ENCODE peak calls at places on chromosomes 3 and 15, in eight cellular contexts. One of them, this sample, is unnamed. For H3K4me1, the result is how much of the 10 kb centered on the place peaks cover.

GRCh38 chr3:10717756-10718155 is 98.3 kb upstream of the SLC6A11 start:
- DNase-seq in stomach: no peak
- DNase-seq in IMR-90: no peak
- DNase-seq in ovary: no peak
- DNase-seq in adrenal gland: no peak
- DNase-seq in body of pancreas: no peak
- DNase-seq in vagina: no peak
- DNase-seq in esophagus squamous epithelium: no peak
- DNase-seq in this sample: no peak

GRCh38 chr15:83283813-83284562 is 476 bp downstream of the BNC1 start:
- DNase-seq in IMR-90: no peak
- DNase-seq in stomach: no peak
- DNase-seq in vagina: no peak
- DNase-seq in esophagus squamous epithelium: no peak
- DNase-seq in body of pancreas: no peak
- DNase-seq in ovary: no peak
- DNase-seq in adrenal gland: no peak
- DNase-seq in this sample: no peak

GRCh38 chr15:72198410-72199270 is 1.1 kb upstream of the GRAMD2A start:
- DNase-seq in stomach: no peak
- DNase-seq in body of pancreas: no peak
- DNase-seq in vagina: no peak
- DNase-seq in ovary: no peak
- DNase-seq in esophagus squamous epithelium: no peak
- DNase-seq in adrenal gland: no peak
- DNase-seq in IMR-90: no peak
- DNase-seq in this sample: no peak

GRCh38 chr15:78895411-78895810 is 22.7 kb downstream of the MORF4L1 start:
- DNase-seq in adrenal gland: no peak
- DNase-seq in esophagus squamous epithelium: no peak
- DNase-seq in stomach: no peak
- DNase-seq in body of pancreas: no peak
- DNase-seq in vagina: no peak
- DNase-seq in ovary: no peak
- DNase-seq in IMR-90: peak
- DNase-seq in this sample: no peak

GRCh38 chr3:53311882-53312281 is 35.5 kb downstream of the DCP1A start:
- DNase-seq in stomach: no peak
- DNase-seq in body of pancreas: no peak
- DNase-seq in esophagus squamous epithelium: no peak
- DNase-seq in IMR-90: no peak
- DNase-seq in ovary: no peak
- DNase-seq in adrenal gland: no peak
- DNase-seq in vagina: no peak
- DNase-seq in this sample: no peak

GRCh38 chr3:54966979-54967378 is 39.1 kb upstream of the LRTM1 start:
- DNase-seq in IMR-90: no peak
- DNase-seq in esophagus squamous epithelium: no peak
- DNase-seq in adrenal gland: no peak
- DNase-seq in ovary: no peak
- DNase-seq in vagina: no peak
- DNase-seq in body of pancreas: no peak
- DNase-seq in stomach: no peak
- DNase-seq in this sample: no peak

GRCh38 chr3:188647237-188647636 is 493.3 kb downstream of the LPP start:
- DNase-seq in ovary: no peak
- DNase-seq in esophagus squamous epithelium: no peak
- DNase-seq in IMR-90: no peak
- DNase-seq in adrenal gland: no peak
- DNase-seq in body of pancreas: no peak
- DNase-seq in stomach: no peak
- DNase-seq in vagina: no peak
- DNase-seq in this sample: no peak

GRCh38 chr15:74994236-74994635 is 1.1 kb upstream of the SCAMP5 start:
- DNase-seq in IMR-90: no peak
- DNase-seq in ovary: no peak
- DNase-seq in stomach: no peak
- DNase-seq in adrenal gland: no peak
- DNase-seq in vagina: no peak
- DNase-seq in body of pancreas: no peak
- DNase-seq in esophagus squamous epithelium: no peak
- DNase-seq in this sample: no peak

GRCh38 chr3:126481808-126482502 is 6.3 kb upstream of the ZXDC start:
- DNase-seq in IMR-90: peak
- DNase-seq in esophagus squamous epithelium: no peak
- DNase-seq in stomach: no peak
- DNase-seq in adrenal gland: no peak
- DNase-seq in body of pancreas: no peak
- DNase-seq in vagina: no peak
- DNase-seq in ovary: no peak
- DNase-seq in this sample: peak

GRCh38 chr3:189577290-189577951 is 53.8 kb upstream of the TP63 start:
- DNase-seq in vagina: no peak
- DNase-seq in stomach: no peak
- DNase-seq in IMR-90: no peak
- DNase-seq in ovary: no peak
- DNase-seq in adrenal gland: no peak
- DNase-seq in esophagus squamous epithelium: no peak
- DNase-seq in body of pancreas: no peak
- DNase-seq in this sample: no peak

GRCh38 chr3:179015551-179016020 is 56.0 kb downstream of the ZMAT3 start:
- DNase-seq in esophagus squamous epithelium: no peak
- DNase-seq in vagina: no peak
- DNase-seq in adrenal gland: peak
- DNase-seq in stomach: peak
- DNase-seq in body of pancreas: peak
- DNase-seq in IMR-90: peak
- DNase-seq in ovary: no peak
- DNase-seq in this sample: no peak

GRCh38 chr3:120142236-120142635 is 48.0 kb upstream of the GSK3B start:
- DNase-seq in stomach: no peak
- DNase-seq in ovary: no peak
- DNase-seq in body of pancreas: no peak
- DNase-seq in IMR-90: no peak
- DNase-seq in vagina: no peak
- DNase-seq in adrenal gland: no peak
- DNase-seq in esophagus squamous epithelium: no peak
- DNase-seq in this sample: no peak

GRCh38 chr15:71237456-71238188 is 122.4 kb downstream of the THSD4 start:
- DNase-seq in adrenal gland: no peak
- DNase-seq in vagina: no peak
- DNase-seq in esophagus squamous epithelium: no peak
- DNase-seq in IMR-90: peak
- DNase-seq in ovary: peak
- DNase-seq in body of pancreas: no peak
- DNase-seq in stomach: peak
- DNase-seq in this sample: peak

GRCh38 chr15:95227235-95227634 is 995.9 kb downstream of the MCTP2 start:
- DNase-seq in IMR-90: no peak
- DNase-seq in body of pancreas: no peak
- DNase-seq in vagina: no peak
- DNase-seq in ovary: no peak
- DNase-seq in adrenal gland: no peak
- DNase-seq in esophagus squamous epithelium: no peak
- DNase-seq in stomach: no peak
- DNase-seq in this sample: no peak

GRCh38 chr3:27630892-27631291 is 91.2 kb downstream of the EOMES start:
- DNase-seq in adrenal gland: no peak
- DNase-seq in esophagus squamous epithelium: no peak
- DNase-seq in ovary: no peak
- DNase-seq in IMR-90: peak
- DNase-seq in stomach: no peak
- DNase-seq in vagina: no peak
- DNase-seq in body of pancreas: no peak
- DNase-seq in this sample: no peak

DNA sequence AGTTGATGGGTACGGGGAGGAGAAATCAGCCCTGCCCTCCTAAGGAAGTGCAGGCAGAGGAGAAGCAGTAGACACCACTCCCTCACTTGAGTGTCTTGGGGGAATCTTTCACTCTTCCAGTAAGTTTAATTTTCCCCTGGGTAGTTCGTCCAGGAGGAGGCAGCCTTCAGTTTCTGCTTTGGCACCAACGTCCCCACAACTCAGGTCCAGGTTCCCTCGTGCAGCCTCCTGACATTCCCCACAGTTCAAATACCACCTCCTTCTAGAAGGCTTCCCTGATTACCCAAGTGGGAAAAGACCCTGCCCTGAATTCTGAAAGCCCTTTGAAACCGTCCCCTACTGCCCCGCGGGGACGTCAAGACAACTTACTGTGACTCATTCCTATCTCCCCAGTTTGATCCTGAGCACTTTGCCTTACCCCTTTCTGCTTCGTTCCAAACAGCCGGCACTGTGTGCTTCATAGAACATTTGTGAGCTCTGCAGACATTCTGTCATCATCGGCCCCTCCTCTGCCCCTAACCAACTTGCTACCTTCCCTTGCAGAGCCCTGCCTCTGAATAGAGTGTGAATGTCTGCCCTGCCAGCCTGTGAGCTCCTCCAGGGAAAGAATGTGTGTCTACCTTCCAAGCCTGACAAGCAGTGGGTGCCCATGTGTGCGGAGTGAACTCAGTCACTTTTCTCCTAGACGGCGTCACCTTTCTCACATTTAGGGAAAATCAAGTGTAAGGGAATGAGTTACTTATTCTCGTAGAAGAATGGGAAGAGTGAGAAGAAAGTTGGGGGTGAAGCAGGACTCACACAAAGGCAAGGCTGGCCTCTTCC is 14.5 kb upstream of the SRP14 start:
- DNase-seq in esophagus squamous epithelium: no peak
- DNase-seq in ovary: no peak
- DNase-seq in adrenal gland: no peak
- DNase-seq in body of pancreas: no peak
- DNase-seq in IMR-90: no peak
- DNase-seq in vagina: peak
- DNase-seq in stomach: no peak
- DNase-seq in this sample: no peak
- TF ChIP-seq POLR2A in esophagus squamous epithelium: no peak
- TF ChIP-seq POLR2A in ovary: no peak
- TF ChIP-seq POLR2A in adrenal gland: no peak
- TF ChIP-seq POLR2A in body of pancreas: no peak
- TF ChIP-seq POLR2A in IMR-90: no peak
- TF ChIP-seq POLR2A in vagina: no peak
- TF ChIP-seq POLR2A in stomach: no peak
- TF ChIP-seq POLR2A in this sample: no peak

GRCh38 chr3:112647122-112647521 is 6.2 kb upstream of the CCDC80 start:
- DNase-seq in body of pancreas: no peak
- DNase-seq in esophagus squamous epithelium: no peak
- DNase-seq in vagina: no peak
- DNase-seq in IMR-90: peak
- DNase-seq in stomach: no peak
- DNase-seq in adrenal gland: no peak
- DNase-seq in ovary: no peak
- DNase-seq in this sample: no peak
- H3K4me1 ChIP-seq in body of pancreas: under half
- H3K4me1 ChIP-seq in esophagus squamous epithelium: under half
- H3K4me1 ChIP-seq in vagina: under half
- H3K4me1 ChIP-seq in IMR-90: under half
- H3K4me1 ChIP-seq in stomach: under half
- H3K4me1 ChIP-seq in adrenal gland: under half
- H3K4me1 ChIP-seq in ovary: under half
- H3K4me1 ChIP-seq in this sample: under half

GRCh38 chr3:169664034-169664820 is 715 bp upstream of the MECOM start:
- DNase-seq in stomach: peak
- DNase-seq in IMR-90: no peak
- DNase-seq in vagina: no peak
- DNase-seq in ovary: no peak
- DNase-seq in adrenal gland: no peak
- DNase-seq in esophagus squamous epithelium: no peak
- DNase-seq in body of pancreas: peak
- DNase-seq in this sample: no peak

GRCh38 chr3:169661567-169662214 is 1.8 kb downstream of the MECOM start:
- DNase-seq in esophagus squamous epithelium: no peak
- DNase-seq in adrenal gland: no peak
- DNase-seq in stomach: peak
- DNase-seq in IMR-90: peak
- DNase-seq in vagina: no peak
- DNase-seq in body of pancreas: peak
- DNase-seq in ovary: no peak
- DNase-seq in this sample: no peak

GRCh38 chr3:169659858-169660614 is 3.5 kb downstream of the MECOM start:
- DNase-seq in esophagus squamous epithelium: no peak
- DNase-seq in body of pancreas: peak
- DNase-seq in IMR-90: no peak
- DNase-seq in vagina: no peak
- DNase-seq in stomach: peak
- DNase-seq in adrenal gland: no peak
- DNase-seq in ovary: no peak
- DNase-seq in this sample: no peak

GRCh38 chr3:169660709-169661566 is 2.6 kb downstream of the MECOM start:
- DNase-seq in vagina: no peak
- DNase-seq in body of pancreas: peak
- DNase-seq in esophagus squamous epithelium: no peak
- DNase-seq in adrenal gland: no peak
- DNase-seq in ovary: no peak
- DNase-seq in IMR-90: peak
- DNase-seq in stomach: peak
- DNase-seq in this sample: no peak

DNA sequence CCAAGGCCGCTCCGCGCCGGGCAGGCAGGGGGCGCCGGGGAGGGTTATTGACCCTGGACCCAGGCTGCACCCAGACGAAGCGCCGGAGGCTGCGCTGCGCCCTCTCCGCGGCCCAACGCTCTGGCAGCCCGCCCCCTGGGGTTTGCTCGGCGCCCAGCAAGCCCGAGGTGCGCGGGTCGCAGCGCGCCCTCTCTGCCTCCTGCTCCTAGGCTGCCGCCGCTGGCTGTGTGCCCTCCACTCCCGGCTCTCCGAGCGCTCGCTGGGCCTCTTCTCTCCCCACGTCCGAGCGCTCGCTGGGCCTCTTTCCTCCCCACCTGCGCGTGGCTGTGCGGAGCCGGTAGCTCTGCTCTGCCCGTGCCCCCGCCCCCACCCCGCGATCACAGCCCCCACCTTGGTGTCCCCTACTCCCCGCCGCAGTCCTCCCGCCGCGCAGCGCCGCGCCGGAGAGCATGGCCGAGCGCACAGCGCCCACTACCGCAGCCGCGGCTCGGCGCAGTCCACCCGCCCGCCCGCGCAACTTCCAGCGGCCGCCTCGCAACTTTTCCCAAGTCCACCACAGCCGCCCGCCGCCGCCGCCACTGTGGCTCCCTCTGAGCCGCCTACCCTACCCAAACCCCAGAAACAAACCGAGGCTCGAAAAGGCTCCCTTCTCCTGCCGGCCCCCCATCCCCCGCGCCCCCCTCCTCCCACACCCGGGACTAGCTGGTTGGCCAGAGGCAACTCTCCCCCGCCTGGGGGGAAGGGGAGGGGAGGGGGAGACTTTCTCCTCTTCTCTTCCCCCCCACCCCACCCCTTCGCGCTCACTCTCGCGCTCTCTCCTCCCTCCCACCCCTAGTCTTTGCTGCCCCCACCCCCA is 1.1 kb downstream of the MECOM start:
- DNase-seq in IMR-90: peak
- DNase-seq in stomach: peak
- DNase-seq in ovary: peak
- DNase-seq in esophagus squamous epithelium: no peak
- DNase-seq in vagina: no peak
- DNase-seq in body of pancreas: peak
- DNase-seq in adrenal gland: peak
- DNase-seq in this sample: no peak
- TF ChIP-seq POLR2A in IMR-90: no peak
- TF ChIP-seq POLR2A in stomach: no peak
- TF ChIP-seq POLR2A in ovary: no peak
- TF ChIP-seq POLR2A in esophagus squamous epithelium: no peak
- TF ChIP-seq POLR2A in vagina: no peak
- TF ChIP-seq POLR2A in body of pancreas: peak
- TF ChIP-seq POLR2A in adrenal gland: no peak
- TF ChIP-seq POLR2A in this sample: no peak

GRCh38 chr3:141840737-141841544 is 35.5 kb upstream of the ATP1B3 start:
- DNase-seq in esophagus squamous epithelium: no peak
- DNase-seq in vagina: no peak
- DNase-seq in IMR-90: no peak
- DNase-seq in stomach: no peak
- DNase-seq in ovary: no peak
- DNase-seq in adrenal gland: no peak
- DNase-seq in body of pancreas: no peak
- DNase-seq in this sample: no peak
- H3K4me1 ChIP-seq in esophagus squamous epithelium: under half
- H3K4me1 ChIP-seq in vagina: under half
- H3K4me1 ChIP-seq in IMR-90: under half
- H3K4me1 ChIP-seq in stomach: under half
- H3K4me1 ChIP-seq in ovary: under half
- H3K4me1 ChIP-seq in adrenal gland: under half
- H3K4me1 ChIP-seq in body of pancreas: under half
- H3K4me1 ChIP-seq in this sample: under half